ENCODE peak calls at places on chromosomes 5 and 9, in six cellular contexts. One of them, this sample, is unnamed.

GRCh38 chr5:43997647-43998251 is 391.5 kb downstream of the FGF10 start:
- DNase-seq in adipocyte: no peak
- DNase-seq in esophagus muscularis mucosa: no peak
- DNase-seq in amniotic stem cell: no peak
- DNase-seq in SJSA1: peak
- DNase-seq in HTR-8/SVneo: no peak
- DNase-seq in this sample: no peak

GRCh38 chr5:68356623-68357022 is 141.1 kb downstream of the PIK3R1 start:
- DNase-seq in adipocyte: no peak
- DNase-seq in esophagus muscularis mucosa: peak
- DNase-seq in amniotic stem cell: no peak
- DNase-seq in SJSA1: no peak
- DNase-seq in HTR-8/SVneo: no peak
- DNase-seq in this sample: no peak

GRCh38 chr9:88814521-88815101 is 176.7 kb upstream of the S1PR3 start:
- DNase-seq in adipocyte: peak
- DNase-seq in esophagus muscularis mucosa: no peak
- DNase-seq in amniotic stem cell: peak
- DNase-seq in SJSA1: no peak
- DNase-seq in HTR-8/SVneo: no peak
- DNase-seq in this sample: peak

GRCh38 chr5:19577882-19578281 is 410.1 kb downstream of the CDH18 start:
- DNase-seq in adipocyte: no peak
- DNase-seq in esophagus muscularis mucosa: no peak
- DNase-seq in amniotic stem cell: no peak
- DNase-seq in SJSA1: no peak
- DNase-seq in HTR-8/SVneo: no peak
- DNase-seq in this sample: no peak

GRCh38 chr5:1033178-1033577 is 24.6 kb downstream of the NKD2 start:
- DNase-seq in adipocyte: no peak
- DNase-seq in esophagus muscularis mucosa: no peak
- DNase-seq in amniotic stem cell: no peak
- DNase-seq in SJSA1: no peak
- DNase-seq in HTR-8/SVneo: no peak
- DNase-seq in this sample: no peak

GRCh38 chr5:65480306-65480865 is 1.3 kb downstream of the ADAMTS6 start:
- DNase-seq in adipocyte: peak
- DNase-seq in esophagus muscularis mucosa: no peak
- DNase-seq in amniotic stem cell: peak
- DNase-seq in SJSA1: peak
- DNase-seq in HTR-8/SVneo: no peak
- DNase-seq in this sample: no peak

GRCh38 chr5:115875447-115875846 is 33.7 kb downstream of the AP3S1 start:
- DNase-seq in adipocyte: no peak
- DNase-seq in esophagus muscularis mucosa: no peak
- DNase-seq in amniotic stem cell: no peak
- DNase-seq in SJSA1: no peak
- DNase-seq in HTR-8/SVneo: no peak
- DNase-seq in this sample: no peak

GRCh38 chr5:163505049-163505474 is 357 bp upstream of the MAT2B start:
- DNase-seq in adipocyte: no peak
- DNase-seq in esophagus muscularis mucosa: no peak
- DNase-seq in amniotic stem cell: no peak
- DNase-seq in SJSA1: no peak
- DNase-seq in HTR-8/SVneo: no peak
- DNase-seq in this sample: no peak

GRCh38 chr9:118558891-118559290 is 810.3 kb downstream of the BRINP1 start:
- DNase-seq in adipocyte: no peak
- DNase-seq in esophagus muscularis mucosa: no peak
- DNase-seq in amniotic stem cell: no peak
- DNase-seq in SJSA1: no peak
- DNase-seq in HTR-8/SVneo: no peak
- DNase-seq in this sample: no peak

GRCh38 chr5:150058480-150059126 is 27.8 kb downstream of the CSF1R start:
- DNase-seq in adipocyte: no peak
- DNase-seq in esophagus muscularis mucosa: no peak
- DNase-seq in amniotic stem cell: no peak
- DNase-seq in SJSA1: peak
- DNase-seq in HTR-8/SVneo: peak
- DNase-seq in this sample: no peak

GRCh38 chr9:17191095-17191494 is 56.3 kb downstream of the CNTLN start:
- DNase-seq in adipocyte: peak
- DNase-seq in esophagus muscularis mucosa: no peak
- DNase-seq in amniotic stem cell: no peak
- DNase-seq in SJSA1: peak
- DNase-seq in HTR-8/SVneo: peak
- DNase-seq in this sample: no peak

GRCh38 chr5:81767938-81768337 is 17.0 kb upstream of the SSBP2 start:
- DNase-seq in adipocyte: no peak
- DNase-seq in esophagus muscularis mucosa: no peak
- DNase-seq in amniotic stem cell: no peak
- DNase-seq in SJSA1: peak
- DNase-seq in HTR-8/SVneo: no peak
- DNase-seq in this sample: no peak

GRCh38 chr5:177430146-177430951 is 3.9 kb downstream of the GRK6 start:
- DNase-seq in adipocyte: no peak
- DNase-seq in esophagus muscularis mucosa: no peak
- DNase-seq in amniotic stem cell: no peak
- DNase-seq in SJSA1: no peak
- DNase-seq in HTR-8/SVneo: no peak
- DNase-seq in this sample: no peak

GRCh38 chr9:111952559-111952958 is 55.9 kb downstream of the UGCG start:
- DNase-seq in adipocyte: peak
- DNase-seq in esophagus muscularis mucosa: no peak
- DNase-seq in amniotic stem cell: no peak
- DNase-seq in SJSA1: no peak
- DNase-seq in HTR-8/SVneo: no peak
- DNase-seq in this sample: no peak

GRCh38 chr5:147756566-147756965 is 26.0 kb downstream of the JAKMIP2 start:
- DNase-seq in adipocyte: no peak
- DNase-seq in esophagus muscularis mucosa: no peak
- DNase-seq in amniotic stem cell: no peak
- DNase-seq in SJSA1: no peak
- DNase-seq in HTR-8/SVneo: no peak
- DNase-seq in this sample: no peak

GRCh38 chr9:93594041-93594756 is 17.8 kb downstream of the PHF2 start:
- DNase-seq in adipocyte: no peak
- DNase-seq in esophagus muscularis mucosa: no peak
- DNase-seq in amniotic stem cell: no peak
- DNase-seq in SJSA1: no peak
- DNase-seq in HTR-8/SVneo: no peak
- DNase-seq in this sample: no peak

GRCh38 chr9:3746296-3747275 is 220.8 kb upstream of the RFX3 start:
- DNase-seq in adipocyte: peak
- DNase-seq in esophagus muscularis mucosa: no peak
- DNase-seq in amniotic stem cell: peak
- DNase-seq in SJSA1: peak
- DNase-seq in HTR-8/SVneo: peak
- DNase-seq in this sample: no peak

GRCh38 chr5:76660360-76660759 is 37.2 kb upstream of the F2RL2 start:
- DNase-seq in adipocyte: peak
- DNase-seq in esophagus muscularis mucosa: no peak
- DNase-seq in amniotic stem cell: no peak
- DNase-seq in SJSA1: no peak
- DNase-seq in HTR-8/SVneo: no peak
- DNase-seq in this sample: no peak

This sample was measured in caudate nucleus.